ENCODE peak calls at places on chromosome 15, in four cellular contexts. One of them, this sample, is unnamed.

GRCh38 chr15:57217716-57218598 is 158.3 kb upstream of the CGNL1 start:
- DNase-seq in HS-27A: no peak
- DNase-seq in HCT116: no peak
- DNase-seq in stimulated activated CD8-positive, alpha-beta memory T cell treated with anti-CD3 and anti-CD28 coated beads, Interleukin-7, amount 100 ng/mL, for 48 hours: no peak
- DNase-seq in this sample: peak; percentile 75

GRCh38 chr15:64263567-64263966 is 92.4 kb downstream of the CSNK1G1 start:
- DNase-seq in HS-27A: no peak
- DNase-seq in HCT116: no peak
- DNase-seq in stimulated activated CD8-positive, alpha-beta memory T cell treated with anti-CD3 and anti-CD28 coated beads, Interleukin-7, amount 100 ng/mL, for 48 hours: no peak
- DNase-seq in this sample: no peak

GRCh38 chr15:88896339-88897033 is 1.1 kb upstream of the HAPLN3 start:
- DNase-seq in HS-27A: no peak
- DNase-seq in HCT116: no peak
- DNase-seq in stimulated activated CD8-positive, alpha-beta memory T cell treated with anti-CD3 and anti-CD28 coated beads, Interleukin-7, amount 100 ng/mL, for 48 hours: no peak
- DNase-seq in this sample: no peak

GRCh38 chr15:58985443-58985842 is 2.0 kb upstream of the RNF111 start:
- DNase-seq in HS-27A: no peak
- DNase-seq in HCT116: no peak
- DNase-seq in stimulated activated CD8-positive, alpha-beta memory T cell treated with anti-CD3 and anti-CD28 coated beads, Interleukin-7, amount 100 ng/mL, for 48 hours: no peak
- DNase-seq in this sample: no peak

GRCh38 chr15:36472672-36473071 is 106.8 kb upstream of the CDIN1 start:
- DNase-seq in HS-27A: no peak
- DNase-seq in HCT116: no peak
- DNase-seq in stimulated activated CD8-positive, alpha-beta memory T cell treated with anti-CD3 and anti-CD28 coated beads, Interleukin-7, amount 100 ng/mL, for 48 hours: no peak
- DNase-seq in this sample: no peak

GRCh38 chr15:101148166-101148880 is 103.5 kb downstream of the CHSY1 start:
- DNase-seq in HS-27A: no peak
- DNase-seq in HCT116: no peak
- DNase-seq in stimulated activated CD8-positive, alpha-beta memory T cell treated with anti-CD3 and anti-CD28 coated beads, Interleukin-7, amount 100 ng/mL, for 48 hours: no peak
- DNase-seq in this sample: no peak

GRCh38 chr15:56124391-56124790 is 119.3 kb downstream of the RFX7 start:
- DNase-seq in HS-27A: no peak
- DNase-seq in HCT116: no peak
- DNase-seq in stimulated activated CD8-positive, alpha-beta memory T cell treated with anti-CD3 and anti-CD28 coated beads, Interleukin-7, amount 100 ng/mL, for 48 hours: no peak
- DNase-seq in this sample: peak; percentile 51

GRCh38 chr15:74202461-74203401 is at the start of gene STRA6:
- DNase-seq in HS-27A: no peak
- DNase-seq in HCT116: no peak
- DNase-seq in stimulated activated CD8-positive, alpha-beta memory T cell treated with anti-CD3 and anti-CD28 coated beads, Interleukin-7, amount 100 ng/mL, for 48 hours: no peak
- DNase-seq in this sample: peak; percentile 40

GRCh38 chr15:92648190-92648875 is 7.2 kb downstream of the FAM174B start:
- DNase-seq in HS-27A: no peak
- DNase-seq in HCT116: no peak
- DNase-seq in stimulated activated CD8-positive, alpha-beta memory T cell treated with anti-CD3 and anti-CD28 coated beads, Interleukin-7, amount 100 ng/mL, for 48 hours: no peak
- DNase-seq in this sample: no peak

GRCh38 chr15:82936966-82937647 is 15.4 kb downstream of the HOMER2 start:
- DNase-seq in HS-27A: peak; percentile 73
- DNase-seq in HCT116: no peak
- DNase-seq in stimulated activated CD8-positive, alpha-beta memory T cell treated with anti-CD3 and anti-CD28 coated beads, Interleukin-7, amount 100 ng/mL, for 48 hours: no peak
- DNase-seq in this sample: no peak

GRCh38 chr15:63045438-63046278 is 3.1 kb downstream of the TPM1 start:
- DNase-seq in HS-27A: no peak
- DNase-seq in HCT116: no peak
- DNase-seq in stimulated activated CD8-positive, alpha-beta memory T cell treated with anti-CD3 and anti-CD28 coated beads, Interleukin-7, amount 100 ng/mL, for 48 hours: no peak
- DNase-seq in this sample: no peak

GRCh38 chr15:80507638-80508316 is 103.6 kb downstream of the ARNT2 start:
- DNase-seq in HS-27A: peak; percentile 85
- DNase-seq in HCT116: no peak
- DNase-seq in stimulated activated CD8-positive, alpha-beta memory T cell treated with anti-CD3 and anti-CD28 coated beads, Interleukin-7, amount 100 ng/mL, for 48 hours: no peak
- DNase-seq in this sample: no peak

GRCh38 chr15:57551717-57552677 is 39.7 kb upstream of the MYZAP start:
- DNase-seq in HS-27A: peak; percentile 93
- DNase-seq in HCT116: peak; percentile 27
- DNase-seq in stimulated activated CD8-positive, alpha-beta memory T cell treated with anti-CD3 and anti-CD28 coated beads, Interleukin-7, amount 100 ng/mL, for 48 hours: no peak
- DNase-seq in this sample: no peak

GRCh38 chr15:26051771-26052685 is 188.9 kb upstream of the ATP10A start:
- DNase-seq in HS-27A: no peak
- DNase-seq in HCT116: no peak
- DNase-seq in stimulated activated CD8-positive, alpha-beta memory T cell treated with anti-CD3 and anti-CD28 coated beads, Interleukin-7, amount 100 ng/mL, for 48 hours: no peak
- DNase-seq in this sample: no peak

GRCh38 chr15:84605225-84605882 is 4.5 kb downstream of the ZSCAN2 start:
- DNase-seq in HS-27A: no peak
- DNase-seq in HCT116: no peak
- DNase-seq in stimulated activated CD8-positive, alpha-beta memory T cell treated with anti-CD3 and anti-CD28 coated beads, Interleukin-7, amount 100 ng/mL, for 48 hours: no peak
- DNase-seq in this sample: no peak

GRCh38 chr15:56428821-56429458 is 36.0 kb downstream of the MNS1 start:
- DNase-seq in HS-27A: peak; percentile 5
- DNase-seq in HCT116: peak; percentile 10
- DNase-seq in stimulated activated CD8-positive, alpha-beta memory T cell treated with anti-CD3 and anti-CD28 coated beads, Interleukin-7, amount 100 ng/mL, for 48 hours: no peak
- DNase-seq in this sample: peak; percentile 14

GRCh38 chr15:99123706-99124451 is 19.0 kb downstream of the SYNM start:
- DNase-seq in HS-27A: peak; percentile 99
- DNase-seq in HCT116: peak; percentile 86
- DNase-seq in stimulated activated CD8-positive, alpha-beta memory T cell treated with anti-CD3 and anti-CD28 coated beads, Interleukin-7, amount 100 ng/mL, for 48 hours: no peak
- DNase-seq in this sample: no peak

GRCh38 chr15:82536409-82537350 is 3.6 kb downstream of the RPS17 start:
- DNase-seq in HS-27A: no peak
- DNase-seq in HCT116: no peak
- DNase-seq in stimulated activated CD8-positive, alpha-beta memory T cell treated with anti-CD3 and anti-CD28 coated beads, Interleukin-7, amount 100 ng/mL, for 48 hours: no peak
- DNase-seq in this sample: no peak

GRCh38 chr15:52735231-52736089 is 54.7 kb downstream of the ONECUT1 start:
- DNase-seq in HS-27A: peak; percentile 69
- DNase-seq in HCT116: peak; percentile 78
- DNase-seq in stimulated activated CD8-positive, alpha-beta memory T cell treated with anti-CD3 and anti-CD28 coated beads, Interleukin-7, amount 100 ng/mL, for 48 hours: peak; percentile 13
- DNase-seq in this sample: peak; percentile 74

GRCh38 chr15:43889072-43889471 is 62.3 kb downstream of the WDR76 start:
- DNase-seq in HS-27A: no peak
- DNase-seq in HCT116: no peak
- DNase-seq in stimulated activated CD8-positive, alpha-beta memory T cell treated with anti-CD3 and anti-CD28 coated beads, Interleukin-7, amount 100 ng/mL, for 48 hours: no peak
- DNase-seq in this sample: no peak

GRCh38 chr15:74790080-74790916 is 8.4 kb downstream of the CSK start:
- DNase-seq in HS-27A: peak; percentile 93
- DNase-seq in HCT116: no peak
- DNase-seq in stimulated activated CD8-positive, alpha-beta memory T cell treated with anti-CD3 and anti-CD28 coated beads, Interleukin-7, amount 100 ng/mL, for 48 hours: no peak
- DNase-seq in this sample: no peak

GRCh38 chr15:64847016-64847415 is 5.3 kb downstream of the PLEKHO2 start:
- DNase-seq in HS-27A: no peak
- DNase-seq in HCT116: no peak
- DNase-seq in stimulated activated CD8-positive, alpha-beta memory T cell treated with anti-CD3 and anti-CD28 coated beads, Interleukin-7, amount 100 ng/mL, for 48 hours: no peak
- DNase-seq in this sample: no peak

GRCh38 chr15:66876423-66876730 is 174.3 kb downstream of the SMAD6 start:
- DNase-seq in HS-27A: no peak
- DNase-seq in HCT116: no peak
- DNase-seq in stimulated activated CD8-positive, alpha-beta memory T cell treated with anti-CD3 and anti-CD28 coated beads, Interleukin-7, amount 100 ng/mL, for 48 hours: no peak
- DNase-seq in this sample: no peak

GRCh38 chr15:43187544-43188155 is 2.4 kb downstream of the CCNDBP1 start:
- DNase-seq in HS-27A: no peak
- DNase-seq in HCT116: peak; percentile 24
- DNase-seq in stimulated activated CD8-positive, alpha-beta memory T cell treated with anti-CD3 and anti-CD28 coated beads, Interleukin-7, amount 100 ng/mL, for 48 hours: no peak
- DNase-seq in this sample: peak; percentile 53

GRCh38 chr15:91965501-91966180 is 112.1 kb downstream of the SLCO3A1 start:
- DNase-seq in HS-27A: peak; percentile 45
- DNase-seq in HCT116: peak; percentile 27
- DNase-seq in stimulated activated CD8-positive, alpha-beta memory T cell treated with anti-CD3 and anti-CD28 coated beads, Interleukin-7, amount 100 ng/mL, for 48 hours: no peak
- DNase-seq in this sample: no peak

GRCh38 chr15:43516185-43516584 is 1.2 kb upstream of the MAP1A start:
- DNase-seq in HS-27A: no peak
- DNase-seq in HCT116: no peak
- DNase-seq in stimulated activated CD8-positive, alpha-beta memory T cell treated with anti-CD3 and anti-CD28 coated beads, Interleukin-7, amount 100 ng/mL, for 48 hours: no peak
- DNase-seq in this sample: no peak

GRCh38 chr15:31069360-31070000 is 32.0 kb downstream of the TRPM1 start:
- DNase-seq in HS-27A: no peak
- DNase-seq in HCT116: no peak
- DNase-seq in stimulated activated CD8-positive, alpha-beta memory T cell treated with anti-CD3 and anti-CD28 coated beads, Interleukin-7, amount 100 ng/mL, for 48 hours: no peak
- DNase-seq in this sample: no peak

GRCh38 chr15:48062476-48062875 is 58.3 kb upstream of the SLC24A5 start:
- DNase-seq in HS-27A: no peak
- DNase-seq in HCT116: no peak
- DNase-seq in stimulated activated CD8-positive, alpha-beta memory T cell treated with anti-CD3 and anti-CD28 coated beads, Interleukin-7, amount 100 ng/mL, for 48 hours: no peak
- DNase-seq in this sample: peak; percentile 59

GRCh38 chr15:92449476-92449875 is 55.8 kb downstream of the ST8SIA2 start:
- DNase-seq in HS-27A: no peak
- DNase-seq in HCT116: no peak
- DNase-seq in stimulated activated CD8-positive, alpha-beta memory T cell treated with anti-CD3 and anti-CD28 coated beads, Interleukin-7, amount 100 ng/mL, for 48 hours: no peak
- DNase-seq in this sample: no peak

GRCh38 chr15:40282144-40282869 is 557 bp downstream of the ANKRD63 start:
- DNase-seq in HS-27A: no peak
- DNase-seq in HCT116: no peak
- DNase-seq in stimulated activated CD8-positive, alpha-beta memory T cell treated with anti-CD3 and anti-CD28 coated beads, Interleukin-7, amount 100 ng/mL, for 48 hours: no peak
- DNase-seq in this sample: peak; percentile 12

GRCh38 chr15:68421798-68422402 is 10.1 kb downstream of the ITGA11 start:
- DNase-seq in HS-27A: no peak
- DNase-seq in HCT116: no peak
- DNase-seq in stimulated activated CD8-positive, alpha-beta memory T cell treated with anti-CD3 and anti-CD28 coated beads, Interleukin-7, amount 100 ng/mL, for 48 hours: no peak
- DNase-seq in this sample: no peak

GRCh38 chr15:41969851-41970431 is 2.4 kb downstream of the EHD4 start:
- DNase-seq in HS-27A: no peak
- DNase-seq in HCT116: no peak
- DNase-seq in stimulated activated CD8-positive, alpha-beta memory T cell treated with anti-CD3 and anti-CD28 coated beads, Interleukin-7, amount 100 ng/mL, for 48 hours: no peak
- DNase-seq in this sample: no peak

GRCh38 chr15:100787567-100787941 is 92.1 kb upstream of the ALDH1A3 start:
- DNase-seq in HS-27A: no peak
- DNase-seq in HCT116: no peak
- DNase-seq in stimulated activated CD8-positive, alpha-beta memory T cell treated with anti-CD3 and anti-CD28 coated beads, Interleukin-7, amount 100 ng/mL, for 48 hours: no peak
- DNase-seq in this sample: no peak

GRCh38 chr15:28133281-28133680 is 34.2 kb upstream of the OCA2 start:
- DNase-seq in HS-27A: peak; percentile 4
- DNase-seq in HCT116: no peak
- DNase-seq in stimulated activated CD8-positive, alpha-beta memory T cell treated with anti-CD3 and anti-CD28 coated beads, Interleukin-7, amount 100 ng/mL, for 48 hours: no peak
- DNase-seq in this sample: no peak

GRCh38 chr15:62958528-62958927 is 84.0 kb upstream of the TPM1 start:
- DNase-seq in HS-27A: no peak
- DNase-seq in HCT116: no peak
- DNase-seq in stimulated activated CD8-positive, alpha-beta memory T cell treated with anti-CD3 and anti-CD28 coated beads, Interleukin-7, amount 100 ng/mL, for 48 hours: no peak
- DNase-seq in this sample: no peak

GRCh38 chr15:48897144-48897814 is 19.3 kb downstream of the EID1 start:
- DNase-seq in HS-27A: no peak
- DNase-seq in HCT116: no peak
- DNase-seq in stimulated activated CD8-positive, alpha-beta memory T cell treated with anti-CD3 and anti-CD28 coated beads, Interleukin-7, amount 100 ng/mL, for 48 hours: no peak
- DNase-seq in this sample: no peak

GRCh38 chr15:60442763-60443162 is 36.2 kb downstream of the ICE2 start:
- DNase-seq in HS-27A: no peak
- DNase-seq in HCT116: no peak
- DNase-seq in stimulated activated CD8-positive, alpha-beta memory T cell treated with anti-CD3 and anti-CD28 coated beads, Interleukin-7, amount 100 ng/mL, for 48 hours: no peak
- DNase-seq in this sample: no peak

GRCh38 chr15:81323559-81323943 is 390 bp downstream of the STARD5 start:
- DNase-seq in HS-27A: no peak
- DNase-seq in HCT116: no peak
- DNase-seq in stimulated activated CD8-positive, alpha-beta memory T cell treated with anti-CD3 and anti-CD28 coated beads, Interleukin-7, amount 100 ng/mL, for 48 hours: no peak
- DNase-seq in this sample: no peak

This sample was measured in NCI-H510A treated with DMSO at 0.1 percent for 48 hours.